ENCODE peak calls at places on chromosome 1, in nine cellular contexts. F, G, A, Y, T, N, Z, S and J are unnamed samples.

GRCh38 chr1:201778279-201779023 is 50.5 kb upstream of the IPO9 start:
- DNase-seq in N (no peak), F (no peak), Y (no peak), Z (no peak), G (no peak), S (no peak), T (no peak), A (peak), J (no peak)

GRCh38 chr1:54069792-54070548 is 16.6 kb downstream of the TCEANC2 start:
- DNase-seq in Y (no peak), Z (peak), S (peak), F (no peak), T (no peak), G (no peak), N (no peak), A (peak), J (no peak)

GRCh38 chr1:59638172-59638800 is 176.5 kb upstream of the HOOK1 start:
- DNase-seq in Z (no peak), S (peak), A (peak), G (no peak), Y (peak), F (no peak), N (no peak), T (no peak), J (no peak)

GRCh38 chr1:1325288-1326074 is 879 bp downstream of the CPTP start:
- DNase-seq in T (no peak), S (no peak), F (no peak), A (no peak), Y (no peak), N (no peak), Z (peak), G (no peak), J (no peak)

GRCh38 chr1:6494627-6495026 is 3.2 kb upstream of the PLEKHG5 start:
- DNase-seq in S (no peak), Z (no peak), T (no peak), Y (no peak), F (no peak), G (no peak), A (no peak), N (no peak), J (no peak)

GRCh38 chr1:228011721-228012311 is 5.0 kb downstream of the WNT3A start:
- DNase-seq in F (no peak), Y (no peak), G (no peak), N (no peak), S (no peak), T (no peak), Z (no peak), A (no peak), J (no peak)

GRCh38 chr1:40344597-40344996 is 27.5 kb upstream of the COL9A2 start:
- DNase-seq in S (peak), N (no peak), F (no peak), G (no peak), T (peak), Y (peak), A (peak), Z (peak), J (no peak)

GRCh38 chr1:184854456-184855180 is 100.0 kb upstream of the EDEM3 start:
- DNase-seq in Z (no peak), N (no peak), S (peak), Y (no peak), T (no peak), F (no peak), A (peak), G (no peak), J (no peak)

GRCh38 chr1:51331206-51332100 is 1.1 kb upstream of the TTC39A start:
- DNase-seq in F (no peak), Z (peak), G (peak), A (peak), Y (peak), T (no peak), S (peak), N (no peak), J (no peak)

GRCh38 chr1:210686841-210687240 is 358.1 kb downstream of the HHAT start:
- DNase-seq in F (no peak), A (no peak), N (no peak), Z (no peak), G (no peak), Y (no peak), T (no peak), S (no peak), J (no peak)

GRCh38 chr1:231729541-231729940 is 103.0 kb downstream of the DISC1 start:
- DNase-seq in S (no peak), Z (no peak), Y (no peak), G (no peak), N (no peak), T (no peak), A (no peak), F (no peak), J (no peak)

GRCh38 chr1:12472798-12473551 is 145.0 kb downstream of the DHRS3 start:
- DNase-seq in T (no peak), S (no peak), N (peak), Z (no peak), Y (no peak), G (peak), F (no peak), A (peak), J (no peak)